ENCODE peak calls at places on chromosomes 12 and 14, in six cellular contexts. One of them, this sample, is unnamed.

GRCh38 chr14:74476607-74477006 is 16.5 kb downstream of the NPC2 start:
- DNase-seq in transverse colon: no peak
- DNase-seq in GM12892: no peak
- DNase-seq in stomach: no peak
- DNase-seq in IMR-90: no peak
- DNase-seq in adrenal gland: no peak
- DNase-seq in this sample: no peak

GRCh38 chr14:101243587-101244338 is 317.5 kb upstream of the DIO3 start:
- DNase-seq in transverse colon: no peak
- DNase-seq in GM12892: no peak
- DNase-seq in stomach: no peak
- DNase-seq in IMR-90: no peak
- DNase-seq in adrenal gland: no peak
- DNase-seq in this sample: no peak

GRCh38 chr12:46919666-46920065 is 93.9 kb upstream of the SLC38A4 start:
- DNase-seq in transverse colon: no peak
- DNase-seq in GM12892: no peak
- DNase-seq in stomach: no peak
- DNase-seq in IMR-90: peak
- DNase-seq in adrenal gland: no peak
- DNase-seq in this sample: no peak

GRCh38 chr12:102394200-102394599 is 86.2 kb downstream of the IGF1 start:
- DNase-seq in transverse colon: no peak
- DNase-seq in GM12892: no peak
- DNase-seq in stomach: no peak
- DNase-seq in IMR-90: no peak
- DNase-seq in adrenal gland: no peak
- DNase-seq in this sample: no peak

GRCh38 chr12:91777268-91777997 is 368.2 kb downstream of the BTG1 start:
- DNase-seq in transverse colon: no peak
- DNase-seq in GM12892: no peak
- DNase-seq in stomach: no peak
- DNase-seq in IMR-90: peak
- DNase-seq in adrenal gland: no peak
- DNase-seq in this sample: no peak

GRCh38 chr12:92192361-92192760 is 46.7 kb upstream of the BTG1 start:
- DNase-seq in transverse colon: no peak
- DNase-seq in GM12892: no peak
- DNase-seq in stomach: no peak
- DNase-seq in IMR-90: no peak
- DNase-seq in adrenal gland: no peak
- DNase-seq in this sample: no peak

GRCh38 chr12:6135071-6135470 is 10.6 kb upstream of the VWF start:
- DNase-seq in transverse colon: no peak
- DNase-seq in GM12892: no peak
- DNase-seq in stomach: no peak
- DNase-seq in IMR-90: peak
- DNase-seq in adrenal gland: no peak
- DNase-seq in this sample: no peak

GRCh38 chr14:71576472-71576871 is 355.8 kb upstream of the RGS6 start:
- DNase-seq in transverse colon: no peak
- DNase-seq in GM12892: no peak
- DNase-seq in stomach: no peak
- DNase-seq in IMR-90: no peak
- DNase-seq in adrenal gland: no peak
- DNase-seq in this sample: no peak

GRCh38 chr12:128983371-128983770 is 130.1 kb downstream of the GLT1D1 start:
- DNase-seq in transverse colon: no peak
- DNase-seq in GM12892: no peak
- DNase-seq in stomach: no peak
- DNase-seq in IMR-90: no peak
- DNase-seq in adrenal gland: no peak
- DNase-seq in this sample: no peak

GRCh38 chr12:111741235-111741812 is 25.4 kb upstream of the ALDH2 start:
- DNase-seq in transverse colon: peak
- DNase-seq in GM12892: no peak
- DNase-seq in stomach: peak
- DNase-seq in IMR-90: peak
- DNase-seq in adrenal gland: no peak
- DNase-seq in this sample: no peak

GRCh38 chr12:117098071-117098360 is 1.2 kb downstream of the TESC start:
- DNase-seq in transverse colon: no peak
- DNase-seq in GM12892: no peak
- DNase-seq in stomach: no peak
- DNase-seq in IMR-90: no peak
- DNase-seq in adrenal gland: no peak
- DNase-seq in this sample: no peak

GRCh38 chr12:93895096-93895460 is 217.9 kb downstream of the CRADD start:
- DNase-seq in transverse colon: no peak
- DNase-seq in GM12892: no peak
- DNase-seq in stomach: no peak
- DNase-seq in IMR-90: peak
- DNase-seq in adrenal gland: no peak
- DNase-seq in this sample: no peak

GRCh38 chr12:45773734-45774133 is 44.2 kb downstream of the ARID2 start:
- DNase-seq in transverse colon: no peak
- DNase-seq in GM12892: no peak
- DNase-seq in stomach: no peak
- DNase-seq in IMR-90: no peak
- DNase-seq in adrenal gland: no peak
- DNase-seq in this sample: no peak

GRCh38 chr12:53805067-53805466 is 53.3 kb upstream of the CISTR start:
- DNase-seq in transverse colon: no peak
- DNase-seq in GM12892: no peak
- DNase-seq in stomach: no peak
- DNase-seq in IMR-90: peak
- DNase-seq in adrenal gland: no peak
- DNase-seq in this sample: no peak

GRCh38 chr14:68245146-68246073 is 425.8 kb downstream of the RAD51B start:
- DNase-seq in transverse colon: no peak
- DNase-seq in GM12892: no peak
- DNase-seq in stomach: no peak
- DNase-seq in IMR-90: peak
- DNase-seq in adrenal gland: peak
- DNase-seq in this sample: no peak

GRCh38 chr14:71478542-71478941 is 453.7 kb upstream of the RGS6 start:
- DNase-seq in transverse colon: no peak
- DNase-seq in GM12892: no peak
- DNase-seq in stomach: no peak
- DNase-seq in IMR-90: peak
- DNase-seq in adrenal gland: no peak
- DNase-seq in this sample: no peak

GRCh38 chr14:70931008-70931407 is 23.7 kb downstream of the PCNX1 start:
- DNase-seq in transverse colon: no peak
- DNase-seq in GM12892: no peak
- DNase-seq in stomach: no peak
- DNase-seq in IMR-90: peak
- DNase-seq in adrenal gland: no peak
- DNase-seq in this sample: no peak

GRCh38 chr14:99601301-99601945 is 2.6 kb downstream of the CCDC85C start:
- DNase-seq in transverse colon: peak
- DNase-seq in GM12892: no peak
- DNase-seq in stomach: no peak
- DNase-seq in IMR-90: peak
- DNase-seq in adrenal gland: no peak
- DNase-seq in this sample: no peak

GRCh38 chr12:53985358-53985899 is 483 bp downstream of the HOXC10 start:
- DNase-seq in transverse colon: no peak
- DNase-seq in GM12892: no peak
- DNase-seq in stomach: no peak
- DNase-seq in IMR-90: no peak
- DNase-seq in adrenal gland: no peak
- DNase-seq in this sample: no peak

GRCh38 chr14:63909984-63910383 is 57.2 kb downstream of the SYNE2 start:
- DNase-seq in transverse colon: no peak
- DNase-seq in GM12892: no peak
- DNase-seq in stomach: no peak
- DNase-seq in IMR-90: peak
- DNase-seq in adrenal gland: no peak
- DNase-seq in this sample: no peak

GRCh38 chr12:20199780-20200179 is 168.6 kb upstream of the PDE3A start:
- DNase-seq in transverse colon: no peak
- DNase-seq in GM12892: no peak
- DNase-seq in stomach: no peak
- DNase-seq in IMR-90: no peak
- DNase-seq in adrenal gland: no peak
- DNase-seq in this sample: no peak

GRCh38 chr12:53740130-53740491 is 11.7 kb downstream of the CISTR start:
- DNase-seq in transverse colon: no peak
- DNase-seq in GM12892: no peak
- DNase-seq in stomach: no peak
- DNase-seq in IMR-90: no peak
- DNase-seq in adrenal gland: no peak
- DNase-seq in this sample: no peak

GRCh38 chr12:59396519-59396918 is 199.3 kb upstream of the SLC16A7 start:
- DNase-seq in transverse colon: peak
- DNase-seq in GM12892: no peak
- DNase-seq in stomach: peak
- DNase-seq in IMR-90: no peak
- DNase-seq in adrenal gland: no peak
- DNase-seq in this sample: no peak

GRCh38 chr12:62686938-62687337 is 220.3 kb downstream of the MON2 start:
- DNase-seq in transverse colon: no peak
- DNase-seq in GM12892: no peak
- DNase-seq in stomach: no peak
- DNase-seq in IMR-90: no peak
- DNase-seq in adrenal gland: no peak
- DNase-seq in this sample: no peak

GRCh38 chr12:62684586-62685295 is 218.1 kb downstream of the MON2 start:
- DNase-seq in transverse colon: peak
- DNase-seq in GM12892: no peak
- DNase-seq in stomach: no peak
- DNase-seq in IMR-90: no peak
- DNase-seq in adrenal gland: no peak
- DNase-seq in this sample: no peak

GRCh38 chr12:62679569-62679968 is 212.9 kb downstream of the MON2 start:
- DNase-seq in transverse colon: no peak
- DNase-seq in GM12892: no peak
- DNase-seq in stomach: no peak
- DNase-seq in IMR-90: no peak
- DNase-seq in adrenal gland: no peak
- DNase-seq in this sample: no peak

GRCh38 chr12:62681306-62681705 is 214.7 kb downstream of the MON2 start:
- DNase-seq in transverse colon: no peak
- DNase-seq in GM12892: no peak
- DNase-seq in stomach: no peak
- DNase-seq in IMR-90: no peak
- DNase-seq in adrenal gland: no peak
- DNase-seq in this sample: no peak

DNA sequence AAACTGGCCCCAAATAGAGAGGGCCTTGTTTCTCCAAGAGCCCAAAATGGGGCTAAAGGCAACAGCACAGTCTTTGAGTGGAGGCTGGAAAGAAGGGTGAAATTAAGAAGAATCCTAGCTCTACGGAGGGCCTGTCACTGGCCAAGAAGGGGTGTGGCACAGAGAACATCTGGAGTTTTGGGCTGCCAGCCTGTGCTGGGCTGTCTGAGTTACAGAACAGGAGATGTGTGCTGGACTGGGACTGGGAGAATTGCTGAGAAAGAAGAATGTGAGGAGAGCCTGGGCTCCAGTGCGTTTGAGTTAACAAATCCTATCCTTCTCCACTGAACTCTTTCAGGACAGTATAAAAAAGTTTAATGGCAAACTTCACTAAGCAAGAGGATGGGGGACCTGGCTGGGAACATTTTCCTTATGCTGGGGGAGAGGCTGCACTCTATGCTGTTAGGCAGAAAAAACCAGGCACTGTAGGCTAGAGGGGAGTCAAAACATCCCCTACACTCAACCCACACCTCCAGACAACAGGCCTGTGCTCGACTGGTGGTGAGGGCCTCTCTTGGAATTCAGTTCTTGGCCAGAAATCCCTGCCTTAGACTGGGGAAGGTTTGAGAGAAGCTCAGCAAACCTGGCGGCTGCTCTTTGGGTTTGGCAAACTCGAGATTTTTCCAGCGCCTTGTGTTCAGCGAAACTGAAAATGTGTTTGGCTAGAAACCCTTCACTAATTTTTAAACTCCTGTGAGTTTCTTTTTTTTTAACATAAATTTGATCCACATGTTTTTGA is 217.3 kb downstream of the MON2 start:
- DNase-seq in transverse colon: peak
- DNase-seq in GM12892: no peak
- DNase-seq in stomach: no peak
- DNase-seq in IMR-90: peak
- DNase-seq in adrenal gland: no peak
- DNase-seq in this sample: peak
- TF ChIP-seq POLR2A in transverse colon: no peak
- TF ChIP-seq POLR2A in GM12892: no peak
- TF ChIP-seq POLR2A in stomach: no peak
- TF ChIP-seq POLR2A in IMR-90: no peak
- TF ChIP-seq POLR2A in adrenal gland: no peak
- TF ChIP-seq POLR2A in this sample: no peak

GRCh38 chr14:23301969-23302289 is 730 bp downstream of the PPP1R3E start:
- DNase-seq in transverse colon: no peak
- DNase-seq in GM12892: no peak
- DNase-seq in stomach: no peak
- DNase-seq in IMR-90: no peak
- DNase-seq in adrenal gland: no peak
- DNase-seq in this sample: no peak
- TF ChIP-seq POLR2A in transverse colon: peak
- TF ChIP-seq POLR2A in GM12892: peak
- TF ChIP-seq POLR2A in stomach: no peak
- TF ChIP-seq POLR2A in IMR-90: peak
- TF ChIP-seq POLR2A in adrenal gland: peak
- TF ChIP-seq POLR2A in this sample: peak

GRCh38 chr12:49366652-49367380 is 446 bp upstream of the SPATS2 start:
- DNase-seq in transverse colon: peak
- DNase-seq in GM12892: peak
- DNase-seq in stomach: peak
- DNase-seq in IMR-90: peak
- DNase-seq in adrenal gland: peak
- DNase-seq in this sample: peak
- TF ChIP-seq POLR2A in transverse colon: peak
- TF ChIP-seq POLR2A in GM12892: peak
- TF ChIP-seq POLR2A in stomach: no peak
- TF ChIP-seq POLR2A in IMR-90: peak
- TF ChIP-seq POLR2A in adrenal gland: peak
- TF ChIP-seq POLR2A in this sample: peak

DNA sequence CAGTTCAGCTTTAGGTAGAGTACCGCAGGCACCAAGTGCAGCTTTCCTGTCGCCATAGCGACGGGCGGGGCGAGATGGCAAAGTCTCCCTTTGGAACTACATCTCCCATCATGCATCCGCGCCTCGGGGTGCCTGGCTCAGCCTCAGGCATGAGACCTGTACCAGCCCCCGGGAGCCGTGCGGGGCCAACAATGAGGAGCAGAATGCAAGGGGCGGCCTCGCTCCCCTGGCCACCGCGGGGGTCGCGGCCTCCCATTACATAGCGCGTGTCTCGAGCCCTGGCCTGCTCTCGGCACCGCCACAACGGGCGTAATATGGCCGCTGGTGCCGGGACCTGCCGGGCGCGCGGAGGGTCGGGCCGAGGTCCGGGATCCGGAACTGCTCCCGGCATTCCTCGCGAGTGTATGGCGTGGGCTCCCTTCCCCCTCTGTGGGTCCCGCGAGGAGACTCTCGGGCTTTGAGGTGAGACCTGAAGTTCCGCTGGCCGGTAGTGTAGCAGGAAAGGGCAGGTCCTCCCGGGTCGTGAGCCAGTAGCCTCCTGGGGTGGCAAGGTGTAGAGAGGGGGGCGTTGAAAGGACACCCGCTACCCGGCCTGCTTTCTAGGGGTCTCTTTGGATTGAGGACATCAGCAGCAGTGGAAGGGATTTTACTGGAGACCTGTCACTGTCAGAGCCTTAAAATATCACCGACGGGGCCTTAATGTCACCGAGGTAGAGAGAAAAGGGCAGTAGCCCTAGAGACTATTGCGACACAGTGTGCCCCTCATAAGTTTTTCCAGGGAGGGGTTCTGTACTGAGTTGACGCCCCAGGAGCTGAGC is at the start of gene THTPA:
- DNase-seq in transverse colon: peak
- DNase-seq in GM12892: peak
- DNase-seq in stomach: peak
- DNase-seq in IMR-90: peak
- DNase-seq in adrenal gland: peak
- DNase-seq in this sample: peak
- TF ChIP-seq POLR2A in transverse colon: peak
- TF ChIP-seq POLR2A in GM12892: peak
- TF ChIP-seq POLR2A in stomach: no peak
- TF ChIP-seq POLR2A in IMR-90: peak
- TF ChIP-seq POLR2A in adrenal gland: peak
- TF ChIP-seq POLR2A in this sample: peak

This sample was measured in Peyer's patch.